ENCODE peak calls at places on chromosomes 16 and 17, in ten cellular contexts. L is GM12878; U is iPS DF 6.9; W is A549; G is CD8-positive, alpha-beta memory T cell; D is OCI-LY7; F is mesenchymal stem cell; P is mesendoderm; Y is CD8-positive, alpha-beta T cell; I is pancreas. V is an unnamed sample. For H3K4me1, the result is how much of the 10 kb centered on the place peaks cover.

GRCh38 chr17:83161298-83162034 is 82.1 kb downstream of the METRNL start:
- DNase-seq in L (no peak), U (no peak), W (no peak), G (no peak), D (no peak), F (no peak), P (no peak), Y (no peak), I (no peak), V (peak)

GRCh38 chr16:50133214-50133613 is 19.9 kb upstream of the TENT4B start:
- DNase-seq in L (no peak), U (no peak), W (no peak), G (no peak), D (no peak), F (no peak), P (no peak), Y (no peak), I (no peak), V (no peak)

GRCh38 chr16:82088483-82088882 is 53.4 kb downstream of the HSD17B2 start:
- DNase-seq in L (no peak), U (no peak), W (no peak), G (no peak), D (no peak), F (no peak), P (no peak), Y (no peak), I (no peak), V (no peak)

GRCh38 chr16:89198417-89199240 is 1.7 kb downstream of the SLC22A31 start:
- DNase-seq in L (no peak), U (no peak), W (no peak), G (no peak), D (no peak), F (no peak), P (no peak), Y (no peak), I (peak), V (peak)

GRCh38 chr16:75224281-75224680 is 5.5 kb downstream of the CTRB1 start:
- DNase-seq in L (no peak), U (no peak), W (no peak), G (no peak), D (no peak), F (no peak), P (no peak), Y (no peak), I (peak), V (no peak)

GRCh38 chr17:65677932-65678331 is 116.5 kb upstream of the AXIN2 start:
- DNase-seq in L (no peak), U (no peak), W (no peak), G (no peak), D (no peak), F (no peak), P (no peak), Y (no peak), I (no peak), V (no peak)

GRCh38 chr17:74618446-74618845 is 5.1 kb downstream of the CD300E start:
- DNase-seq in L (no peak), U (no peak), W (no peak), G (no peak), D (no peak), F (no peak), P (no peak), Y (no peak), I (no peak), V (peak)

GRCh38 chr17:43169561-43170139 is 1.4 kb upstream of the NBR1 start:
- DNase-seq in L (no peak), U (no peak), W (peak), G (no peak), D (peak), F (peak), P (peak), Y (no peak), I (peak), V (no peak)

GRCh38 chr17:49738456-49739163 is 25.3 kb downstream of the FAM117A start:
- DNase-seq in L (no peak), U (no peak), W (no peak), G (peak), D (no peak), F (no peak), P (no peak), Y (no peak), I (peak), V (no peak)

GRCh38 chr17:79557724-79558572 is 52.9 kb downstream of the RBFOX3 start:
- DNase-seq in L (no peak), U (no peak), W (no peak), G (no peak), D (no peak), F (no peak), P (no peak), Y (no peak), I (no peak), V (no peak)

GRCh38 chr17:17111401-17112393 is 69.4 kb downstream of the MPRIP start:
- DNase-seq in L (no peak), U (no peak), W (no peak), G (no peak), D (no peak), F (no peak), P (no peak), Y (no peak), I (no peak), V (no peak)

GRCh38 chr17:61057257-61057656 is 342.4 kb upstream of the TBX2 start:
- DNase-seq in L (no peak), U (no peak), W (no peak), G (no peak), D (no peak), F (no peak), P (no peak), Y (no peak), I (no peak), V (no peak)

GRCh38 chr17:45108595-45109521 is 23.5 kb downstream of the PLCD3 start:
- DNase-seq in L (no peak), U (no peak), W (peak), G (no peak), D (no peak), F (no peak), P (no peak), Y (no peak), I (no peak), V (no peak)

GRCh38 chr17:8698142-8699050 is 46.2 kb downstream of the CCDC42 start:
- DNase-seq in L (no peak), U (no peak), W (no peak), G (no peak), D (no peak), F (peak), P (peak), Y (no peak), I (no peak), V (no peak)

GRCh38 chr16:54098247-54098646 is 188.3 kb downstream of the IRX3 start:
- DNase-seq in L (no peak), U (no peak), W (no peak), G (no peak), D (no peak), F (no peak), P (peak), Y (no peak), I (no peak), V (peak)

GRCh38 chr17:20095366-20096080 is 86.4 kb downstream of the SPECC1 start:
- DNase-seq in L (no peak), U (peak), W (peak), G (no peak), D (no peak), F (peak), P (peak), Y (no peak), I (peak), V (peak)

GRCh38 chr17:9487406-9487805 is 88.2 kb downstream of the STX8 start:
- DNase-seq in L (no peak), U (no peak), W (no peak), G (no peak), D (no peak), F (no peak), P (no peak), Y (no peak), I (no peak), V (no peak)

GRCh38 chr16:1493746-1494094 is 560 bp downstream of the TELO2 start:
- DNase-seq in L (no peak), U (no peak), W (no peak), G (no peak), D (peak), F (peak), P (peak), Y (no peak), I (no peak), V (peak)

GRCh38 chr17:9371019-9371418 is 204.6 kb downstream of the STX8 start:
- DNase-seq in L (peak), U (no peak), W (peak), G (no peak), D (no peak), F (peak), P (no peak), Y (no peak), I (no peak), V (peak)

GRCh38 chr17:49196520-49196919 is 13.9 kb downstream of the GNGT2 start:
- DNase-seq in L (no peak), U (no peak), W (no peak), G (no peak), D (no peak), F (no peak), P (no peak), Y (no peak), I (no peak), V (no peak)

GRCh38 chr17:17892731-17893130 is 55.9 kb upstream of the SREBF1 start:
- DNase-seq in L (no peak), U (no peak), W (no peak), G (no peak), D (no peak), F (no peak), P (no peak), Y (no peak), I (no peak), V (no peak)

GRCh38 chr17:61402978-61403845 is 3.6 kb downstream of the TBX2 start:
- DNase-seq in L (no peak), U (no peak), W (no peak), G (peak), D (no peak), F (peak), P (no peak), Y (no peak), I (no peak), V (peak)

GRCh38 chr17:14699569-14700190 is 398.8 kb downstream of the HS3ST3B1 start:
- DNase-seq in L (no peak), U (no peak), W (peak), G (no peak), D (no peak), F (no peak), P (peak), Y (no peak), I (no peak), V (no peak)

GRCh38 chr17:55962931-55963378 is 190.3 kb upstream of the ANKFN1 start:
- DNase-seq in L (no peak), U (no peak), W (no peak), G (no peak), D (no peak), F (no peak), P (no peak), Y (no peak), I (no peak), V (peak)

GRCh38 chr16:81694494-81695285 is 84.4 kb upstream of the PLCG2 start:
- DNase-seq in L (no peak), U (no peak), W (no peak), G (no peak), D (no peak), F (no peak), P (no peak), Y (no peak), I (no peak), V (peak)

GRCh38 chr17:42016411-42016831 is 818 bp downstream of the DNAJC7 start:
- DNase-seq in L (no peak), U (no peak), W (no peak), G (no peak), D (peak), F (peak), P (no peak), Y (no peak), I (no peak), V (no peak)

GRCh38 chr16:79026117-79026516 is 574.4 kb downstream of the MAF start:
- DNase-seq in L (no peak), U (no peak), W (no peak), G (no peak), D (no peak), F (no peak), P (no peak), Y (no peak), I (no peak), V (no peak)

GRCh38 chr16:54286330-54287017 is at the start of gene IRX3:
- DNase-seq in L (no peak), U (no peak), W (peak), G (no peak), D (no peak), F (peak), P (peak), Y (no peak), I (peak), V (peak)

GRCh38 chr16:87895641-87896141 is 26.4 kb upstream of the SLC7A5 start:
- DNase-seq in L (peak), U (no peak), W (no peak), G (peak), D (peak), F (peak), P (no peak), Y (no peak), I (no peak), V (no peak)

GRCh38 chr16:84356591-84357116 is 11.7 kb upstream of the ATP2C2 start:
- DNase-seq in L (no peak), U (no peak), W (no peak), G (no peak), D (no peak), F (no peak), P (no peak), Y (no peak), I (no peak), V (peak)

GRCh38 chr17:12256380-12256995 is 235.8 kb downstream of the MAP2K4 start:
- DNase-seq in L (peak), U (no peak), W (peak), G (no peak), D (peak), F (peak), P (peak), Y (no peak), I (no peak), V (peak)

GRCh38 chr16:50839920-50840729 is 98.2 kb downstream of the CYLD start:
- DNase-seq in L (no peak), U (no peak), W (no peak), G (no peak), D (no peak), F (no peak), P (peak), Y (no peak), I (no peak), V (no peak)

GRCh38 chr17:49521088-49521450 is 26.0 kb downstream of the NGFR start:
- DNase-seq in L (no peak), U (no peak), W (no peak), G (no peak), D (no peak), F (no peak), P (no peak), Y (no peak), I (no peak), V (no peak)

GRCh38 chr16:56102159-56102798 is 89.0 kb upstream of the GNAO1 start:
- DNase-seq in L (no peak), U (no peak), W (no peak), G (no peak), D (no peak), F (no peak), P (peak), Y (no peak), I (no peak), V (peak)

GRCh38 chr17:70929226-70929625 is 759.9 kb downstream of the KCNJ2 start:
- DNase-seq in L (no peak), U (no peak), W (no peak), G (no peak), D (no peak), F (peak), P (no peak), Y (no peak), I (no peak), V (no peak)

GRCh38 chr17:72950236-72950931 is 142.1 kb downstream of the SLC39A11 start:
- DNase-seq in L (no peak), U (no peak), W (no peak), G (no peak), D (no peak), F (no peak), P (no peak), Y (no peak), I (no peak), V (no peak)

GRCh38 chr17:29585080-29585751 is 4.2 kb downstream of the GIT1 start:
- DNase-seq in L (no peak), U (no peak), W (no peak), G (no peak), D (peak), F (no peak), P (no peak), Y (no peak), I (peak), V (no peak)

GRCh38 chr17:29588017-29588557 is 1.4 kb downstream of the GIT1 start:
- DNase-seq in L (no peak), U (no peak), W (no peak), G (no peak), D (peak), F (no peak), P (no peak), Y (no peak), I (no peak), V (no peak)

GRCh38 chr17:29587591-29587990 is 1.9 kb downstream of the GIT1 start:
- DNase-seq in L (no peak), U (no peak), W (no peak), G (no peak), D (no peak), F (no peak), P (no peak), Y (no peak), I (no peak), V (no peak)

GRCh38 chr17:29588561-29589411 is 662 bp downstream of the GIT1 start:
- DNase-seq in L (no peak), U (no peak), W (peak), G (peak), D (peak), F (peak), P (peak), Y (no peak), I (no peak), V (peak)

GRCh38 chr17:29586676-29587469 is 2.6 kb downstream of the GIT1 start:
- DNase-seq in L (no peak), U (no peak), W (no peak), G (no peak), D (no peak), F (no peak), P (no peak), Y (no peak), I (no peak), V (no peak)
- H3K27ac ChIP-seq in L (no peak), U (no peak), W (peak), G (no peak), D (no peak), F (no peak), P (no peak), Y (no peak), I (no peak), V (no peak)

DNA sequence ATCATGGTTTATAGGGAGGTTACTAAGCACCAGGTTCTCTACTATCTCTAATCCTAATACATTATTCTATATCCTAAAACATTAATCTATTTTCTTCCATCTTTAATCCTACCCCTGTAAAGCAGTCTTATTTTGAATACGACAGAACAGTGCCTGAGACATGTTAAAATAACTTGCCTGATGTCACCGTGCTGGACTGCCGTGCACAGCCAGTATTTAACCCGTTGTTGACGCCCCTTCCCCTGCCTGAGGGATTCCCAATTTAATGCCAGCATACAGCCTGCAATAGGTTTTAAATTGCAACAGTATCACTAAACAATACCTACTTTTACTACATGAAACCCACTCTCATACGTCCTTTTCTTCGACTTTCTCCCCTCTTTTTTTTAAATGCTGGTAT is 133.3 kb downstream of the PARN start:
- DNase-seq in L (no peak), U (no peak), W (no peak), G (no peak), D (no peak), F (no peak), P (no peak), Y (no peak), I (no peak), V (no peak)
- H3K4me1 ChIP-seq in L (under half), U (under half), W (half or more), G (under half), D (under half), F (under half), P (under half), Y (under half), I (under half), V (under half)

GRCh38 chr16:67483150-67483549 is at the start of gene AGRP:
- DNase-seq in L (no peak), U (no peak), W (no peak), G (no peak), D (no peak), F (no peak), P (no peak), Y (no peak), I (peak), V (no peak)
- H3K4me3 ChIP-seq in L (peak), U (no peak), W (no peak), G (peak), D (peak), F (peak), P (no peak), Y (peak), I (no peak), V (no peak)

GRCh38 chr17:58161566-58161965 is 5.2 kb upstream of the OR4D2 start:
- DNase-seq in L (no peak), U (no peak), W (no peak), G (no peak), D (no peak), F (no peak), P (no peak), Y (no peak), I (no peak), V (no peak)

GRCh38 chr17:58166682-58167081 is at the start of gene OR4D2:
- DNase-seq in L (no peak), U (no peak), W (no peak), G (no peak), D (no peak), F (no peak), P (no peak), Y (no peak), I (no peak), V (no peak)

GRCh38 chr17:58165981-58166380 is 801 bp upstream of the OR4D2 start:
- DNase-seq in L (no peak), U (no peak), W (no peak), G (no peak), D (no peak), F (no peak), P (no peak), Y (no peak), I (no peak), V (no peak)
- H3K27ac ChIP-seq in L (no peak), U (no peak), W (no peak), G (no peak), D (no peak), F (no peak), P (no peak), Y (no peak), I (no peak), V (no peak)

DNA sequence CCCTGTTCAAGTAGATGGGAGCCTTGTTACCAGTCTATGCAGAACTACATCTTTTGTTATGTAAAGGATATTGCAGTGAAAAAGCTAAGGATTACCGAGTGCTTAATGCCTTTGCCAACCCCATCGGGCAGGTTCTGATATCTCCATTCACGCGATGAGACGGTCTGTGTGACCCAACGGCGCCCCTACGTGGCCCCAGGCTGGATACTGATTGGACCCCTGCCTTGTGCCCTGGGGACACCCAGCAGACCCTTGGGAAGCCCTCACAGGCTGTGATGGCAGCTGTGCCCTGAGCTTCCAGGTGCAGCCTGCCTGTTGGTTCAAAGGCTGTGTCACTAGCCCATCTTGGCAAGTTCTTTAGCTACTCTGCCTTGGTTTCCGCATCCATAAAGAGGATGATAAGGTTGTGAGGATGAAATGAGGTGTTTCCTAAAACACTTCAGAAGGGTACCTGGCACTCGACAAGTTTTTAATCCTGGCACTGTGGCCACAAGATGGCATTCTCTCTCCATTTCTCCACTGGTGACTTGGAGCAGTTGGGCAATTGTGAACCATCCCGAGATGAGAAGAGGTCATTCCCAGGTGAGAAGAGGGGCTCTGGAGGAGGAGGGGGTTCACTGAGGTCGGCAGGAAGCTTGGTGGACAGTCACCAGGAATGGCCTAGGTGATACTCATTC is 33.6 kb downstream of the HAPSTR1 start:
- DNase-seq in L (no peak), U (no peak), W (no peak), G (no peak), D (no peak), F (no peak), P (no peak), Y (no peak), I (no peak), V (no peak)
- H3K4me1 ChIP-seq in L (under half), U (under half), W (half or more), G (under half), D (under half), F (under half), P (under half), Y (under half), I (under half), V (under half)